ENCODE peak calls at places on chromosomes 3 and 15, in eight cellular contexts. T is cardiac muscle cell; U is GM12865; S is AG04450; M is stimulated activated CD4-positive, alpha-beta T cell treated with anti-CD3 and anti-CD28 coated beads, Interleukin-12 subunit alpha, Interleukin-12 subunit beta, amount 100 ng/mL, for 4 hours; L is posterior vena cava; Q is astrocyte of the spinal cord; P is Right ventricle myocardium superior. X is an unnamed sample.

GRCh38 chr3:38548154-38548931 is 52.2 kb downstream of the EXOG start:
- DNase-seq in P (no peak), L (peak; percentile 74), M (no peak), U (no peak), T (peak; percentile 49), S (no peak), Q (peak; percentile 14), X (peak; percentile 73)

GRCh38 chr15:58330836-58331561 is 100.8 kb upstream of the LIPC start:
- DNase-seq in U (no peak), Q (no peak), L (no peak), T (no peak), S (no peak), M (no peak), P (no peak), X (no peak)

GRCh38 chr3:138862531-138862923 is 27.8 kb upstream of the PIK3CB start:
- DNase-seq in T (no peak), P (no peak), U (no peak), S (no peak), Q (peak; percentile 22), M (no peak), L (no peak), X (no peak)

GRCh38 chr3:197354195-197355059 is 56.0 kb upstream of the DLG1 start:
- DNase-seq in M (no peak), T (no peak), Q (peak; percentile 61), L (peak; percentile 84), U (peak; percentile 81), P (peak; percentile 75), S (peak; percentile 49), X (peak; percentile 65)

GRCh38 chr3:156332304-156332703 is 211.9 kb downstream of the KCNAB1 start:
- DNase-seq in S (no peak), M (no peak), P (no peak), L (no peak), Q (no peak), U (no peak), T (no peak), X (no peak)

GRCh38 chr15:61511089-61511488 is 282.0 kb upstream of the RORA start:
- DNase-seq in L (no peak), U (no peak), Q (no peak), M (no peak), P (no peak), S (no peak), T (no peak), X (no peak)

GRCh38 chr3:55607844-55608243 is 120.7 kb upstream of the WNT5A start:
- DNase-seq in Q (no peak), P (no peak), L (no peak), M (no peak), T (no peak), U (peak; percentile 91), S (no peak), X (no peak)

GRCh38 chr15:59691194-59691805 is 2.2 kb upstream of the BNIP2 start:
- DNase-seq in S (no peak), L (no peak), P (no peak), U (peak; percentile 65), T (peak; percentile 35), Q (peak; percentile 62), M (peak; percentile 8), X (no peak)

GRCh38 chr15:98257290-98257689 is 296.8 kb downstream of the ARRDC4 start:
- DNase-seq in S (no peak), T (no peak), Q (no peak), U (no peak), M (no peak), P (no peak), L (no peak), X (no peak)

GRCh38 chr3:4740397-4741105 is 238.7 kb upstream of the BHLHE40 start:
- DNase-seq in S (no peak), L (no peak), M (no peak), U (no peak), T (no peak), Q (no peak), P (no peak), X (no peak)

GRCh38 chr3:101850327-101851048 is 1.2 kb downstream of the NFKBIZ start:
- DNase-seq in M (no peak), P (no peak), S (no peak), L (no peak), U (peak; percentile 83), T (no peak), Q (peak; percentile 80), X (no peak)

GRCh38 chr3:145637105-145637504 is 523.9 kb downstream of the PLOD2 start:
- DNase-seq in S (no peak), M (no peak), L (no peak), P (no peak), T (no peak), Q (no peak), U (no peak), X (no peak)

GRCh38 chr3:153625506-153625905 is 463.5 kb downstream of the RAP2B start:
- DNase-seq in T (no peak), M (no peak), U (no peak), S (no peak), P (no peak), Q (no peak), L (no peak), X (no peak)

GRCh38 chr15:58146734-58147133 is 8.6 kb downstream of the AQP9 start:
- DNase-seq in L (no peak), M (no peak), U (no peak), T (no peak), P (no peak), S (no peak), Q (no peak), X (no peak)

GRCh38 chr3:83849331-83849730 is 1109.5 kb upstream of the CADM2 start:
- DNase-seq in S (no peak), T (no peak), Q (peak; percentile 48), L (no peak), M (no peak), P (no peak), U (no peak), X (no peak)

GRCh38 chr3:42755681-42756578 is 17.1 kb downstream of the CCDC13 start:
- DNase-seq in S (no peak), M (no peak), U (peak; percentile 38), Q (no peak), L (no peak), T (peak; percentile 48), P (no peak), X (no peak)

GRCh38 chr3:34886443-34886842 is 752.9 kb upstream of the ARPP21 start:
- DNase-seq in P (no peak), S (no peak), T (no peak), L (no peak), Q (no peak), U (no peak), M (no peak), X (no peak)

GRCh38 chr3:190258634-190259033 is 63.6 kb downstream of the CLDN1 start:
- DNase-seq in L (no peak), T (peak; percentile 2), M (no peak), Q (peak; percentile 32), P (peak; percentile 24), U (no peak), S (no peak), X (no peak)

GRCh38 chr3:52249683-52250082 is 4.1 kb downstream of the PPM1M start:
- DNase-seq in Q (no peak), U (no peak), S (no peak), T (no peak), M (no peak), P (no peak), L (peak; percentile 55), X (peak; percentile 43)

GRCh38 chr3:76961284-76961683 is 78.6 kb upstream of the ROBO2 start:
- DNase-seq in Q (no peak), S (no peak), P (no peak), L (no peak), M (no peak), T (no peak), U (no peak), X (no peak)

GRCh38 chr3:72185549-72186484 is 400.9 kb upstream of the PROK2 start:
- DNase-seq in L (peak; percentile 86), P (no peak), M (peak; percentile 7), T (no peak), Q (peak; percentile 80), U (peak; percentile 53), S (peak; percentile 11), X (no peak)

GRCh38 chr15:31435256-31435781 is 108.7 kb downstream of the KLF13 start:
- DNase-seq in P (peak; percentile 90), M (peak; percentile 68), L (peak; percentile 90), U (peak; percentile 97), Q (peak; percentile 59), T (peak; percentile 91), S (peak; percentile 32), X (peak; percentile 87)

GRCh38 chr15:28915935-28916334 is 30.2 kb downstream of the APBA2 start:
- DNase-seq in S (no peak), L (peak; percentile 58), Q (no peak), P (no peak), M (no peak), T (no peak), U (no peak), X (peak; percentile 58)

GRCh38 chr3:150371741-150372254 is 36.3 kb upstream of the TSC22D2 start:
- DNase-seq in P (no peak), Q (peak; percentile 99), S (peak; percentile 97), L (no peak), M (no peak), T (peak; percentile 43), U (no peak), X (no peak)

GRCh38 chr15:27933562-27933961 is 165.6 kb downstream of the OCA2 start:
- DNase-seq in P (no peak), L (no peak), Q (no peak), U (no peak), S (no peak), M (no peak), T (no peak), X (no peak)

GRCh38 chr15:81027200-81027599 is 26.5 kb downstream of the TLNRD1 start:
- DNase-seq in Q (no peak), T (no peak), U (no peak), S (no peak), M (no peak), P (no peak), L (no peak), X (no peak)

GRCh38 chr3:108201258-108201657 is 21.0 kb downstream of the IFT57 start:
- DNase-seq in T (no peak), M (no peak), L (no peak), P (no peak), U (no peak), Q (no peak), S (no peak), X (no peak)

GRCh38 chr3:139728414-139728813 is 50.6 kb upstream of the NMNAT3 start:
- DNase-seq in S (no peak), P (no peak), L (no peak), U (no peak), M (no peak), Q (no peak), T (no peak), X (no peak)

GRCh38 chr15:29040367-29040745 is 154.6 kb downstream of the APBA2 start:
- DNase-seq in U (no peak), S (peak; percentile 30), P (no peak), T (no peak), Q (peak; percentile 80), L (no peak), M (no peak), X (peak; percentile 7)

GRCh38 chr3:5994651-5995050 is 807.1 kb downstream of the EDEM1 start:
- DNase-seq in U (no peak), L (no peak), Q (no peak), T (peak; percentile 18), S (no peak), P (no peak), M (no peak), X (no peak)

GRCh38 chr3:63950698-63951097 is 38.5 kb upstream of the SCAANT1 start:
- DNase-seq in T (no peak), Q (no peak), L (no peak), P (no peak), M (no peak), S (no peak), U (no peak), X (no peak)

GRCh38 chr15:93072011-93072410 is 17.0 kb downstream of the RGMA start:
- DNase-seq in P (no peak), M (no peak), L (no peak), U (no peak), S (no peak), Q (peak; percentile 68), T (no peak), X (no peak)

GRCh38 chr3:108222813-108223307 is 636 bp upstream of the IFT57 start:
- DNase-seq in T (peak; percentile 3), Q (no peak), U (no peak), S (no peak), M (no peak), L (no peak), P (no peak), X (no peak)

X was measured in upper lobe of right lung.